ENCODE peak calls at places on chromosomes 2 and 18, in six cellular contexts. One of them, this sample, is unnamed.

GRCh38 chr2:34305587-34305986 is 706.5 kb upstream of the FAM98A start:
- DNase-seq in naive B cell: no peak
- DNase-seq in K562: no peak
- DNase-seq in Ammon's horn: no peak
- DNase-seq in lung: no peak
- DNase-seq in brain microvascular endothelial cell: no peak
- DNase-seq in this sample: no peak

GRCh38 chr2:217279571-217279970 is 419.7 kb upstream of the TNP1 start:
- DNase-seq in Ammon's horn: no peak
- DNase-seq in brain microvascular endothelial cell: peak
- DNase-seq in naive B cell: no peak
- DNase-seq in lung: no peak
- DNase-seq in K562: no peak
- DNase-seq in this sample: no peak

GRCh38 chr2:41267929-41268659 is 779.7 kb upstream of the PKDCC start:
- DNase-seq in brain microvascular endothelial cell: no peak
- DNase-seq in K562: no peak
- DNase-seq in Ammon's horn: no peak
- DNase-seq in lung: no peak
- DNase-seq in naive B cell: no peak
- DNase-seq in this sample: no peak

GRCh38 chr2:233147829-233148167 is 87.7 kb downstream of the INPP5D start:
- DNase-seq in brain microvascular endothelial cell: no peak
- DNase-seq in naive B cell: no peak
- DNase-seq in Ammon's horn: no peak
- DNase-seq in lung: no peak
- DNase-seq in K562: no peak
- DNase-seq in this sample: no peak

GRCh38 chr18:5456577-5457466 is 87.0 kb downstream of the EPB41L3 start:
- DNase-seq in Ammon's horn: peak
- DNase-seq in lung: no peak
- DNase-seq in K562: no peak
- DNase-seq in brain microvascular endothelial cell: peak
- DNase-seq in naive B cell: peak
- DNase-seq in this sample: no peak

GRCh38 chr18:76977108-76977621 is 154.8 kb downstream of the ZNF236 start:
- DNase-seq in brain microvascular endothelial cell: no peak
- DNase-seq in lung: no peak
- DNase-seq in Ammon's horn: no peak
- DNase-seq in K562: no peak
- DNase-seq in naive B cell: no peak
- DNase-seq in this sample: peak

GRCh38 chr2:168118733-168119518 is 128.5 kb downstream of the STK39 start:
- DNase-seq in K562: peak
- DNase-seq in lung: no peak
- DNase-seq in brain microvascular endothelial cell: peak
- DNase-seq in naive B cell: peak
- DNase-seq in Ammon's horn: peak
- DNase-seq in this sample: no peak

GRCh38 chr2:42493885-42494433 is at the start of gene KCNG3:
- DNase-seq in Ammon's horn: peak
- DNase-seq in lung: peak
- DNase-seq in brain microvascular endothelial cell: no peak
- DNase-seq in K562: peak
- DNase-seq in naive B cell: peak
- DNase-seq in this sample: peak

GRCh38 chr2:1728821-1729220 is 15.5 kb downstream of the PXDN start:
- DNase-seq in naive B cell: no peak
- DNase-seq in brain microvascular endothelial cell: no peak
- DNase-seq in Ammon's horn: no peak
- DNase-seq in lung: no peak
- DNase-seq in K562: no peak
- DNase-seq in this sample: no peak

GRCh38 chr2:47069628-47070154 is 85.4 kb downstream of the STPG4 start:
- DNase-seq in K562: no peak
- DNase-seq in Ammon's horn: no peak
- DNase-seq in lung: peak
- DNase-seq in naive B cell: no peak
- DNase-seq in brain microvascular endothelial cell: no peak
- DNase-seq in this sample: peak

This sample was measured in left colon.